ENCODE peak calls at places on chromosome 18, in four cellular contexts. Z is A549, P is endothelial cell of umbilical vein, K is transverse colon. R is an unnamed sample.

GRCh38 chr18:23270999-23271680 is 135.9 kb downstream of the CABLES1 start:
- DNase-seq in Z (no peak), P (peak; percentile 71), K (no peak), R (no peak)

GRCh38 chr18:53941601-53942335 is 282.7 kb downstream of the MBD2 start:
- DNase-seq in Z (no peak), P (no peak), K (no peak), R (no peak)

GRCh38 chr18:79715280-79715679 is 35.7 kb downstream of the CTDP1 start:
- DNase-seq in Z (no peak), P (no peak), K (no peak), R (no peak)

GRCh38 chr18:49520661-49521145 is 33.7 kb upstream of the C18orf32 start:
- DNase-seq in Z (no peak), P (peak; percentile 34), K (no peak), R (no peak)

GRCh38 chr18:26004827-26005226 is 85.6 kb downstream of the SS18 start:
- DNase-seq in Z (no peak), P (no peak), K (no peak), R (no peak)

GRCh38 chr18:48348739-48349138 is 60.4 kb downstream of the ZBTB7C start:
- DNase-seq in Z (no peak), P (no peak), K (no peak), R (no peak)

GRCh38 chr18:50581517-50581916 is 21.6 kb downstream of the MAPK4 start:
- DNase-seq in Z (no peak), P (no peak), K (no peak), R (no peak)

GRCh38 chr18:6106116-6106645 is 210.9 kb upstream of the TMEM200C start:
- DNase-seq in Z (no peak), P (no peak), K (no peak), R (no peak)

GRCh38 chr18:35407871-35408481 is 30.8 kb upstream of the ZNF396 start:
- DNase-seq in Z (peak; percentile 21), P (peak; percentile 80), K (peak; percentile 29), R (peak; percentile 56)

GRCh38 chr18:13471971-13472628 is 253.5 kb downstream of the LDLRAD4 start:
- DNase-seq in Z (no peak), P (no peak), K (no peak), R (no peak)

GRCh38 chr18:49127606-49128190 is 176.9 kb upstream of the SMAD7 start:
- DNase-seq in Z (no peak), P (no peak), K (no peak), R (no peak)

GRCh38 chr18:49547701-49548100 is 14.2 kb upstream of the LIPG start:
- DNase-seq in Z (no peak), P (no peak), K (no peak), R (no peak)

GRCh38 chr18:3590096-3590655 is 140.2 kb downstream of the TGIF1 start:
- DNase-seq in Z (no peak), P (no peak), K (no peak), R (no peak)

GRCh38 chr18:67519582-67519981 is 3.1 kb upstream of the DSEL start:
- DNase-seq in Z (no peak), P (no peak), K (no peak), R (no peak)

GRCh38 chr18:68447286-68447685 is 267.6 kb downstream of the TMX3 start:
- DNase-seq in Z (no peak), P (no peak), K (no peak), R (no peak)

GRCh38 chr18:39414009-39414700 is 1848.6 kb upstream of the CELF4 start:
- DNase-seq in Z (no peak), P (peak; percentile 86), K (no peak), R (no peak)

GRCh38 chr18:13621446-13621849 is 104.9 kb downstream of the FAM210A start:
- DNase-seq in Z (no peak), P (no peak), K (no peak), R (no peak)

GRCh38 chr18:23693849-23694248 is 4.6 kb downstream of the LAMA3 start:
- DNase-seq in Z (no peak), P (no peak), K (peak; percentile 17), R (no peak)

GRCh38 chr18:67117804-67118203 is 398.7 kb downstream of the DSEL start:
- DNase-seq in Z (no peak), P (no peak), K (no peak), R (no peak)

GRCh38 chr18:59957957-59958356 is 58.2 kb downstream of the PMAIP1 start:
- DNase-seq in Z (no peak), P (peak; percentile 52), K (peak; percentile 47), R (peak; percentile 74)

GRCh38 chr18:46343940-46344372 is 239.8 kb downstream of the HAUS1 start:
- DNase-seq in Z (no peak), P (no peak), K (peak; percentile 38), R (peak; percentile 21)

GRCh38 chr18:34710430-34711386 is 610 bp downstream of the DTNA start:
- DNase-seq in Z (no peak), P (no peak), K (no peak), R (no peak)

GRCh38 chr18:49694402-49694801 is 118.9 kb downstream of the ACAA2 start:
- DNase-seq in Z (no peak), P (no peak), K (no peak), R (no peak)

DNA sequence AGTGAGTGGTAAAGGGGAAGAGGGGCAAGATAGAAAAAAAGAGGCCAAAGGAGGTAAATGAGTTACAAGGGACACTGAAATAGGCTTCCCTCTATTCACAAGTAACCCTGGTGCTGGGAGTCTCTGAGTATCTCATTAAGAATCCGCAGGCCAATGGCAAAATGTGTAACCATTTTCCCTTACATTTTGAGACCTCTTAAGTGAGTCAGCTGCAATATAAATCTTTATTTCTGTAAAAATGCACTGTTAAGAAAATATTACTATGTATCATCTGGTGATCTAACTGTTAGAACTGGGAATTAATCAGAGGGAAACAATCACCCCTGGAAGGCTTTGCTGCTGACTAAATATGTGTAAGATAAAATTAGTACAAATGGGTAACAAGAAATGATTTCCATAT is 483.0 kb upstream of the CHST9 start:
- DNase-seq in Z (no peak), P (no peak), K (no peak), R (no peak)
- H3K27ac ChIP-seq in Z (no peak overlapping the region), P (no peak overlapping the region), K (no peak overlapping the region), R (no peak overlapping the region)

DNA sequence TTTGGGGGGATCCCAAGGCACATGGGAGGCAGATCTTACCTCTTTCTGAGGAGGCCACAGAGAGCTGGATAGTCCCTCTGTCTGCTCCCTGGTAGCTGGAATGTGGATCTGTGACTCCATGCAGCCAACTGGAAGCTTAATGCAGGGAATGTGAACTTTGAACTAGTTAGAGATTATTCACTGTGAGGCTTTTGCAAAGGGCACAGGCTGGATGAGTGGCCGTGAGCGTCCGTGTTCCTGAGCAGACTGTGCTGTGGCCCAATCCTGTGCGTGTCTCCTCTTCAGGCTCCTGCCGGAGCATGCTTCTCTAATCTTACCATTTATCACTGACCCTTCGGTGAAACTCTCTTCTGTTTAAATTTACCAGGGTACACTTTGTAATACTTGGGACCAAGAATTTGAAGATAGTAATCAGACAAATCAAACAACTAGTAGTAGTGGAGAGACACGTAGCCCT is 187.6 kb downstream of the PTPRM start:
- DNase-seq in Z (peak; percentile 8), P (no peak), K (no peak), R (peak; percentile 34)
- TF ChIP-seq POLR2A in Z (no peak), P (no peak), K (no peak), R (peak; percentile 10)

DNA sequence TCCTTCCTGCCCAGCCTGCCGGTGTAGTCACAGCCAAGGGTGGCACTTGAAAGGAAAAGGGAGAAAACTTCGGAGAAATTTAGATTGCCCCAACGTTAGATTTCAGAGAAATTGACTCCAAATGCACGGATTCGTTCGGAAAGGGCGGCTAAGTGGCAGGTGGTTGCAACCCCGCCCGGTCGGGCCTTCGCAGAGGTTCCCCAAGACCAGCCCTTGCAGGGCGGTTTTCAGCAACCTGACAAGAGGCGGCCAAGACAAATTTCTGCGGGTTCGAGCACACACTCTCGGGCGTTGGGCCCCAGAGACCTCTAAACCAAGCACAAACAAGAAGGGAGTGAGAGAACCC is 4.8 kb downstream of the ONECUT2 start:
- DNase-seq in Z (no peak), P (no peak), K (no peak), R (no peak)
- H3K4me3 ChIP-seq in Z (no peak overlapping the region), P (no peak overlapping the region), K (no peak overlapping the region), R (no peak overlapping the region)

DNA sequence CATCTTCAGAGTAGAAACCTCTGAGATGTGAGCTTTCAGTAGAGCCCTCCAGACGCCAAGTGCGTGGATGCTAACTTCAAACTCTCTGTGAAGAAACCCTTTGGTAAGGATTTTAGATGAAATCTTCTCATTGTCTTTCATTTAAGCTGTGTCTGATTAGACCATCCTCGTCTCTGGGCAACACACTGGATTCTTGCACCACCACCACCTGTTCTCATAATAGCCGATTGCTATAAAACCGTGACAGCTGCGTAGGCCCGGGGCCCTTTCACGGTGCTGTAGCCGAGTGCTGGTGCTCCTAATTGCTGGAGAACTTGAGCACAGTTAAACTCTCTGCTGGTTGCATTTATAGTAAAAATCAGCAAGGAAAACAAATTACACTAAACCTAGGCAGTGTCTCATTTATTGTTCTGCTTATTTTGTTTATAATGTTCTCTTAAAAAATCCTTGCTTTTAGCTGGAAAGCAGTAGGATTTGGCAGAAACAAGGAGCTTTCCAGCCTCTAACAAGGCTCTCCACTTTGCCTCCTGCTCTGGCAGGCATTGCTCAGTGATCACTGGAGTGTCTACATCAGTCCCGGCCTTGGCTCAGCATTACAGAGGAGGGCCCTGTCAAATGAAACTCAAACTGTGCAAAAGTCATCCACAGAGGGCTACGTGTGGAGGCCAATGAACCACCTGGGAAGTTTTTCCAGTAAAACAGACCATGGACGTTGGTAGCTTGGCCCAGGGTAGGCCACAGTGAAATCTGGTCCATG is 40.9 kb upstream of the MBP start:
- DNase-seq in Z (no peak), P (no peak), K (no peak), R (no peak)
- H3K27ac ChIP-seq in Z (no peak overlapping the region), P (no peak overlapping the region), K (no peak overlapping the region), R (no peak overlapping the region)

GRCh38 chr18:62523631-62524442 is 1.0 kb downstream of the ZCCHC2 start:
- DNase-seq in Z (peak; percentile 6), P (peak; percentile 53), K (peak; percentile 48), R (peak; percentile 70)

GRCh38 chr18:62522178-62522509 is 681 bp upstream of the ZCCHC2 start:
- DNase-seq in Z (no peak), P (no peak), K (no peak), R (no peak)

GRCh38 chr18:62521588-62521987 is 1.2 kb upstream of the ZCCHC2 start:
- DNase-seq in Z (no peak), P (no peak), K (no peak), R (no peak)

GRCh38 chr18:62523255-62523588 is 397 bp downstream of the ZCCHC2 start:
- DNase-seq in Z (no peak), P (no peak), K (no peak), R (no peak)

DNA sequence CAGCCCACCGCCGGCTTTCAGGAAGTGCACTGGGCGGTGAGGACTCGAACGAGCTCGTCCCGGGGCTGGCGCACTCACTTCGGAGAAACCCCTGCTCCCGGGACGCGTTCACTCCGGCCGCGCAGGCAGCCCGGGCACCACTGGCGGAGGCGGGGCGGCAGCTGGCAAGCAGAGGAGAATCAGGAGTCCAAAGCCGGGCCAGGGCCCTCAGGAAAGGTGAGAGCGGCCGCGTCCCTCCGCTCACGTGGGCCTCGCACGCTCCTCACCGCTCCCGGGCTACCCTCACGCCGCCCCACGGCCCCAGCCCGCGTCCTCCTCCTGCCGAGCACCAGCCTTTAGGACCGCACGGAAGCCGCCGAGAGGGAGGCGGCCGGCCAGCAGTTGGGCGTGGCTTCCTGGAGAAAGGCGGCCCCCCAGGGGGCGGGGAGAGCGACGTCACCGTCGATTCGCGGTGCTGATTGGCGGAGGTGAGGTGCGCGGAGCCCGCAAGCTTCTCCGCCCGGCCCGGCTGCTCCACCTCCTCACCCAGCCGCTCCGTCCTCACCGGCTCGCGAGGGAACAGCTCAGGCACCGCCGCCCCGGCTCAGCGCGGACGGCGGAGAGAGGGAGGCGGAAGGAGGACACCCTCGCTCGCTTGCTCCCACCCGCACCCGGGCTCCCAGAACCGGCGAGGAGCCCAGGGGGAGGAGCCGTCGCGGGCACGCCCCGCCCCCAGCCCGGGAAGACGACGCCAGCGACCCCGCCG is at the start of gene ZCCHC2:
- DNase-seq in Z (peak; percentile 70), P (peak; percentile 99), K (peak; percentile 99), R (peak; percentile 97)
- TF ChIP-seq POLR2A in Z (peak; percentile 51), P (peak; percentile 79), K (peak; percentile 86), R (peak; percentile 87)